ENCODE peak calls at places on chromosomes 16 and 17, in eight cellular contexts. One of them, this sample, is unnamed. For H3K36me3, the result is how much of the 10 kb centered on the place peaks cover.

GRCh38 chr17:72030067-72030899 is 90.5 kb upstream of the SOX9 start:
- DNase-seq in upper lobe of right lung: peak
- DNase-seq in heart right ventricle: peak
- DNase-seq in OCI-LY7: peak
- DNase-seq in CD4-positive, CD25-positive, alpha-beta regulatory T cell: peak
- DNase-seq in WERI-Rb-1: peak
- DNase-seq in lung: peak
- DNase-seq in GM23338: peak
- DNase-seq in this sample: peak

GRCh38 chr16:78742501-78743283 is 643.2 kb downstream of the WWOX start:
- DNase-seq in CD4-positive, CD25-positive, alpha-beta regulatory T cell: peak
- DNase-seq in heart right ventricle: no peak
- DNase-seq in OCI-LY7: peak
- DNase-seq in GM23338: no peak
- DNase-seq in WERI-Rb-1: no peak
- DNase-seq in upper lobe of right lung: no peak
- DNase-seq in lung: no peak
- DNase-seq in this sample: no peak

GRCh38 chr16:69829338-69829737 is 67.2 kb downstream of the WWP2 start:
- DNase-seq in OCI-LY7: no peak
- DNase-seq in CD4-positive, CD25-positive, alpha-beta regulatory T cell: no peak
- DNase-seq in upper lobe of right lung: no peak
- DNase-seq in GM23338: no peak
- DNase-seq in lung: no peak
- DNase-seq in WERI-Rb-1: no peak
- DNase-seq in heart right ventricle: no peak
- DNase-seq in this sample: no peak

GRCh38 chr17:28470266-28471126 is 2.9 kb upstream of the SLC13A2 start:
- DNase-seq in heart right ventricle: no peak
- DNase-seq in lung: no peak
- DNase-seq in CD4-positive, CD25-positive, alpha-beta regulatory T cell: no peak
- DNase-seq in OCI-LY7: no peak
- DNase-seq in GM23338: no peak
- DNase-seq in WERI-Rb-1: peak
- DNase-seq in upper lobe of right lung: no peak
- DNase-seq in this sample: no peak

GRCh38 chr17:58172369-58173071 is 5.7 kb downstream of the OR4D2 start:
- DNase-seq in GM23338: peak
- DNase-seq in OCI-LY7: peak
- DNase-seq in heart right ventricle: no peak
- DNase-seq in lung: no peak
- DNase-seq in WERI-Rb-1: peak
- DNase-seq in CD4-positive, CD25-positive, alpha-beta regulatory T cell: peak
- DNase-seq in upper lobe of right lung: no peak
- DNase-seq in this sample: peak

GRCh38 chr17:66431910-66432309 is 129.5 kb downstream of the PRKCA start:
- DNase-seq in lung: no peak
- DNase-seq in OCI-LY7: no peak
- DNase-seq in heart right ventricle: no peak
- DNase-seq in CD4-positive, CD25-positive, alpha-beta regulatory T cell: no peak
- DNase-seq in upper lobe of right lung: no peak
- DNase-seq in GM23338: no peak
- DNase-seq in WERI-Rb-1: no peak
- DNase-seq in this sample: no peak

GRCh38 chr16:16189842-16190241 is 33.5 kb downstream of the ABCC6 start:
- DNase-seq in WERI-Rb-1: no peak
- DNase-seq in OCI-LY7: no peak
- DNase-seq in heart right ventricle: no peak
- DNase-seq in CD4-positive, CD25-positive, alpha-beta regulatory T cell: no peak
- DNase-seq in lung: no peak
- DNase-seq in GM23338: no peak
- DNase-seq in upper lobe of right lung: no peak
- DNase-seq in this sample: no peak

GRCh38 chr17:35244345-35245195 is 1.7 kb downstream of the SLFN5 start:
- DNase-seq in WERI-Rb-1: no peak
- DNase-seq in CD4-positive, CD25-positive, alpha-beta regulatory T cell: peak
- DNase-seq in upper lobe of right lung: peak
- DNase-seq in OCI-LY7: peak
- DNase-seq in heart right ventricle: peak
- DNase-seq in lung: peak
- DNase-seq in GM23338: peak
- DNase-seq in this sample: peak

GRCh38 chr17:15398736-15399331 is 57.4 kb upstream of the TEKT3 start:
- DNase-seq in heart right ventricle: no peak
- DNase-seq in GM23338: no peak
- DNase-seq in WERI-Rb-1: no peak
- DNase-seq in OCI-LY7: no peak
- DNase-seq in lung: no peak
- DNase-seq in CD4-positive, CD25-positive, alpha-beta regulatory T cell: no peak
- DNase-seq in upper lobe of right lung: no peak
- DNase-seq in this sample: no peak

GRCh38 chr16:66580605-66581209 is 1.4 kb downstream of the CMTM2 start:
- DNase-seq in CD4-positive, CD25-positive, alpha-beta regulatory T cell: no peak
- DNase-seq in upper lobe of right lung: no peak
- DNase-seq in WERI-Rb-1: no peak
- DNase-seq in heart right ventricle: no peak
- DNase-seq in GM23338: peak
- DNase-seq in lung: no peak
- DNase-seq in OCI-LY7: no peak
- DNase-seq in this sample: peak

GRCh38 chr16:83826146-83826913 is 18.6 kb downstream of the HSBP1 start:
- DNase-seq in CD4-positive, CD25-positive, alpha-beta regulatory T cell: peak
- DNase-seq in heart right ventricle: peak
- DNase-seq in WERI-Rb-1: peak
- DNase-seq in GM23338: peak
- DNase-seq in upper lobe of right lung: peak
- DNase-seq in OCI-LY7: peak
- DNase-seq in lung: peak
- DNase-seq in this sample: peak

GRCh38 chr17:4947411-4948165 is 742 bp downstream of the PFN1 start:
- DNase-seq in WERI-Rb-1: peak
- DNase-seq in GM23338: peak
- DNase-seq in upper lobe of right lung: peak
- DNase-seq in OCI-LY7: peak
- DNase-seq in heart right ventricle: peak
- DNase-seq in CD4-positive, CD25-positive, alpha-beta regulatory T cell: peak
- DNase-seq in lung: peak
- DNase-seq in this sample: peak

GRCh38 chr17:3665834-3666233 is 2.5 kb downstream of the TAX1BP3 start:
- DNase-seq in upper lobe of right lung: no peak
- DNase-seq in WERI-Rb-1: no peak
- DNase-seq in GM23338: no peak
- DNase-seq in OCI-LY7: no peak
- DNase-seq in lung: no peak
- DNase-seq in heart right ventricle: no peak
- DNase-seq in CD4-positive, CD25-positive, alpha-beta regulatory T cell: no peak
- DNase-seq in this sample: no peak

GRCh38 chr16:1890701-1891035 is 18.7 kb upstream of the MEIOB start:
- DNase-seq in lung: no peak
- DNase-seq in GM23338: no peak
- DNase-seq in OCI-LY7: no peak
- DNase-seq in heart right ventricle: no peak
- DNase-seq in upper lobe of right lung: no peak
- DNase-seq in CD4-positive, CD25-positive, alpha-beta regulatory T cell: no peak
- DNase-seq in WERI-Rb-1: no peak
- DNase-seq in this sample: no peak

GRCh38 chr16:79267781-79268180 is 332.8 kb downstream of the MAF start:
- DNase-seq in upper lobe of right lung: no peak
- DNase-seq in WERI-Rb-1: no peak
- DNase-seq in GM23338: no peak
- DNase-seq in lung: no peak
- DNase-seq in OCI-LY7: no peak
- DNase-seq in heart right ventricle: no peak
- DNase-seq in CD4-positive, CD25-positive, alpha-beta regulatory T cell: no peak
- DNase-seq in this sample: no peak

GRCh38 chr17:80908206-80908605 is 83.4 kb upstream of the CHMP6 start:
- DNase-seq in OCI-LY7: no peak
- DNase-seq in GM23338: no peak
- DNase-seq in CD4-positive, CD25-positive, alpha-beta regulatory T cell: no peak
- DNase-seq in heart right ventricle: no peak
- DNase-seq in lung: no peak
- DNase-seq in WERI-Rb-1: no peak
- DNase-seq in upper lobe of right lung: no peak
- DNase-seq in this sample: no peak
- H3K36me3 ChIP-seq in OCI-LY7: half or more
- H3K36me3 ChIP-seq in GM23338: under half
- H3K36me3 ChIP-seq in CD4-positive, CD25-positive, alpha-beta regulatory T cell: under half
- H3K36me3 ChIP-seq in heart right ventricle: half or more
- H3K36me3 ChIP-seq in lung: under half
- H3K36me3 ChIP-seq in WERI-Rb-1: half or more
- H3K36me3 ChIP-seq in upper lobe of right lung: under half
- H3K36me3 ChIP-seq in this sample: under half

DNA sequence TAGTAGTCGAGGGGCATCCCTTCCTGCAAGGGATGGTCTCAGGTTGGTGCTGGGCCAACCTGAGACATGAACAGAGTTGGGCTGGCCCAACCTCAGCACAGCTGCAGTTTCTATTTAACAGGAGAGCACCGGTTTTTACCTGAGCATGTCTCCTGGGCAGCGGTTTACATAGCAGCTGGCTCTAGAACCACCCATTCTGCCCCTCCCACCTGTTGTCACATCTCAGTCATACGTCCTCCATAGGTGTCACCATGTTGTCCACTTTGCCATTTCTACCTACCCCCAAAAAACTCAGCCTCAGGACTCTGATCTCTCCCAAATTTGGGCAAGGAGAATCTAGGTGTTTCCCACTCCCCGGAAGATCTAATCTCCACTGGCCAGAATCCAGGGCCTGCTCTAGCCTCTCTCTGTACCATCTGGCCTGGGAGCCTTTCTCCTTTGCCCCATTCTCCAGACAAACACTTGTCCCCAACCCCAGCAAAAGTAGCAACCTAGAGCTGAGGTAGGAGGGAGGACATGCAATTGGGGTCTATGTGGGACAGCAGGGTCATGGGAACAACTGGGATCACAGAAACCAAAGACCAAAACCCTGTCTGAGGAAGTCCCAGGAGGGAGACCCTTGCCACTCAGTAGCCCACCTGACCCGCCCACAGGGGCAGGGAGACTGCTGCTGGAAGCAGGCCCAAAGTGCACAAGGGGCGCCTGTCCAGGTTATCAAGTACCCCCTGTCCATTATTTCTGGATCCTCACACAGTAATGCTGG is 19.1 kb downstream of the ETV4 start:
- DNase-seq in GM23338: no peak
- DNase-seq in upper lobe of right lung: peak
- DNase-seq in lung: no peak
- DNase-seq in CD4-positive, CD25-positive, alpha-beta regulatory T cell: no peak
- DNase-seq in WERI-Rb-1: no peak
- DNase-seq in heart right ventricle: no peak
- DNase-seq in OCI-LY7: no peak
- DNase-seq in this sample: no peak
- H3K36me3 ChIP-seq in GM23338: under half
- H3K36me3 ChIP-seq in upper lobe of right lung: half or more
- H3K36me3 ChIP-seq in lung: under half
- H3K36me3 ChIP-seq in CD4-positive, CD25-positive, alpha-beta regulatory T cell: under half
- H3K36me3 ChIP-seq in WERI-Rb-1: half or more
- H3K36me3 ChIP-seq in heart right ventricle: half or more
- H3K36me3 ChIP-seq in OCI-LY7: under half
- H3K36me3 ChIP-seq in this sample: under half

GRCh38 chr16:57471209-57471608 is 8.7 kb downstream of the POLR2C start:
- DNase-seq in lung: no peak
- DNase-seq in CD4-positive, CD25-positive, alpha-beta regulatory T cell: no peak
- DNase-seq in WERI-Rb-1: no peak
- DNase-seq in upper lobe of right lung: no peak
- DNase-seq in heart right ventricle: no peak
- DNase-seq in GM23338: no peak
- DNase-seq in OCI-LY7: no peak
- DNase-seq in this sample: no peak

GRCh38 chr16:57470683-57471082 is 8.2 kb downstream of the POLR2C start:
- DNase-seq in heart right ventricle: peak
- DNase-seq in GM23338: no peak
- DNase-seq in upper lobe of right lung: peak
- DNase-seq in WERI-Rb-1: no peak
- DNase-seq in lung: peak
- DNase-seq in OCI-LY7: no peak
- DNase-seq in CD4-positive, CD25-positive, alpha-beta regulatory T cell: no peak
- DNase-seq in this sample: no peak

GRCh38 chr16:57468346-57468745 is 5.9 kb downstream of the POLR2C start:
- DNase-seq in upper lobe of right lung: no peak
- DNase-seq in lung: no peak
- DNase-seq in OCI-LY7: no peak
- DNase-seq in heart right ventricle: no peak
- DNase-seq in WERI-Rb-1: no peak
- DNase-seq in CD4-positive, CD25-positive, alpha-beta regulatory T cell: no peak
- DNase-seq in GM23338: no peak
- DNase-seq in this sample: no peak

GRCh38 chr16:57469046-57469445 is 6.6 kb downstream of the POLR2C start:
- DNase-seq in CD4-positive, CD25-positive, alpha-beta regulatory T cell: no peak
- DNase-seq in upper lobe of right lung: no peak
- DNase-seq in GM23338: no peak
- DNase-seq in lung: no peak
- DNase-seq in WERI-Rb-1: no peak
- DNase-seq in OCI-LY7: no peak
- DNase-seq in heart right ventricle: no peak
- DNase-seq in this sample: no peak

DNA sequence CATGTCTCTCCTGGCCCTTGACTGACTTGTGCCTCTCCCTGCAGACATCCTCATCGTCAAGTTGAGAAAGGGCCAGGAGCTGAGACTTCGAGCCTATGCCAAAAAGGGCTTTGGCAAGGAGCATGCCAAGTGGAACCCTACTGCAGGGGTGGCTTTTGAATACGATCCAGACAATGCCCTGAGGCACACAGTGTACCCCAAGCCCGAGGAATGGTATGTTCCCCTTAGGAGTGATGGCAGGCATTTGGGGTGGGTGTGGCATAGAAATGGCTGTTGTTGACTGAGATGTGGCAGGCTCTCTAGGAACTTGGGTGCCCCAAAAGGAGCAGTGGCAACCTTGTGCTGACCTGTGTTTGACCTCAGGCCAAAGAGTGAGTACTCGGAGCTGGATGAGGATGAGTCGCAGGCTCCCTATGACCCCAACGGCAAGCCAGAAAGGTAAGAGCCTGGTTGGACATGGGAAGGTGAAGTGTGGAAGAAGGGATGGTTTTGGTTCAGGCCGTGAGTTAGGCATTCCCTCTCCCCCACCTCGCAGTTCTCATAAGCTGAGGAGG is 7.5 kb downstream of the POLR2C start:
- DNase-seq in OCI-LY7: no peak
- DNase-seq in heart right ventricle: no peak
- DNase-seq in lung: no peak
- DNase-seq in CD4-positive, CD25-positive, alpha-beta regulatory T cell: no peak
- DNase-seq in GM23338: peak
- DNase-seq in WERI-Rb-1: no peak
- DNase-seq in upper lobe of right lung: no peak
- DNase-seq in this sample: peak
- H3K36me3 ChIP-seq in OCI-LY7: half or more
- H3K36me3 ChIP-seq in heart right ventricle: half or more
- H3K36me3 ChIP-seq in lung: half or more
- H3K36me3 ChIP-seq in CD4-positive, CD25-positive, alpha-beta regulatory T cell: half or more
- H3K36me3 ChIP-seq in GM23338: under half
- H3K36me3 ChIP-seq in WERI-Rb-1: half or more
- H3K36me3 ChIP-seq in upper lobe of right lung: half or more
- H3K36me3 ChIP-seq in this sample: half or more

DNA sequence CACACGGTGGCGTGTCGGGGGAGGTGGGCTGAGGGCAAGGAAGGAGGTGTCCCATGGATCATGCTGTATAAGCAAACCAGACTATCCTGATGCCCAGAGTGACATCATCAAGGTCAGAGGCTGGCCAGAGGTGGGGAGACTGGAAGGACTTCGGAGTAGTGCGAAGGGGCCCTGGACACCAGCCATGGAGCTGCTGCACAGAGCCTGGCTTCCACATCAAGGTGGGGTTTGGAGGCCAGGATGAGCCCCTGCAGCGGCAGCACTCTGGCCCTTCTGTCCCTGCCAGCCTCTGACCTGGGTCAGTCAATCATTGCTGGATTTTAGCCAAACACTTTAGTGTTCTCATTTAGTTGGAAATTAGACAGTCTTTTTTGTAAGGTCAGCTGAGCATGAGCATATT is 34.8 kb downstream of the MED13 start:
- DNase-seq in OCI-LY7: no peak
- DNase-seq in CD4-positive, CD25-positive, alpha-beta regulatory T cell: no peak
- DNase-seq in heart right ventricle: no peak
- DNase-seq in GM23338: no peak
- DNase-seq in upper lobe of right lung: no peak
- DNase-seq in lung: no peak
- DNase-seq in WERI-Rb-1: no peak
- DNase-seq in this sample: no peak
- H3K36me3 ChIP-seq in OCI-LY7: half or more
- H3K36me3 ChIP-seq in CD4-positive, CD25-positive, alpha-beta regulatory T cell: half or more
- H3K36me3 ChIP-seq in heart right ventricle: half or more
- H3K36me3 ChIP-seq in GM23338: half or more
- H3K36me3 ChIP-seq in upper lobe of right lung: half or more
- H3K36me3 ChIP-seq in lung: under half
- H3K36me3 ChIP-seq in WERI-Rb-1: half or more
- H3K36me3 ChIP-seq in this sample: half or more